ENCODE peak calls at places on chromosomes 7 and 10, in eight cellular contexts. C is transverse colon, S is IMR-90, I is ovary, Q is GM12891, E is right lobe of liver, B is endothelial cell of umbilical vein, P is NB4. T is an unnamed sample.

GRCh38 chr7:27560706-27561235 is 101.9 kb downstream of the HIBADH start:
- DNase-seq in C (no peak), S (peak), I (no peak), Q (no peak), E (no peak), B (no peak), P (no peak), T (no peak)

GRCh38 chr10:49394933-49395740 is 752 bp downstream of the DRGX start:
- DNase-seq in C (no peak), S (no peak), I (no peak), Q (no peak), E (no peak), B (no peak), P (no peak), T (no peak)

GRCh38 chr7:29377718-29378117 is 183.1 kb downstream of the CHN2 start:
- DNase-seq in C (no peak), S (no peak), I (no peak), Q (no peak), E (no peak), B (no peak), P (no peak), T (no peak)

GRCh38 chr10:90111671-90112070 is 410.3 kb downstream of the KIF20B start:
- DNase-seq in C (no peak), S (no peak), I (no peak), Q (no peak), E (no peak), B (no peak), P (no peak), T (no peak)

GRCh38 chr10:34780818-34781380 is 34.2 kb downstream of the PARD3 start:
- DNase-seq in C (no peak), S (peak), I (peak), Q (peak), E (no peak), B (peak), P (peak), T (no peak)

GRCh38 chr10:70324341-70324861 is 40.6 kb upstream of the NPFFR1 start:
- DNase-seq in C (no peak), S (no peak), I (no peak), Q (peak), E (no peak), B (no peak), P (no peak), T (no peak)

GRCh38 chr7:29327455-29327854 is 132.9 kb downstream of the CHN2 start:
- DNase-seq in C (no peak), S (no peak), I (no peak), Q (no peak), E (no peak), B (no peak), P (no peak), T (no peak)

GRCh38 chr7:78673272-78673671 is 780.2 kb downstream of the MAGI2 start:
- DNase-seq in C (no peak), S (no peak), I (no peak), Q (no peak), E (no peak), B (no peak), P (no peak), T (no peak)

GRCh38 chr7:13989944-13990295 is 454 bp upstream of the ETV1 start:
- DNase-seq in C (no peak), S (no peak), I (no peak), Q (no peak), E (no peak), B (no peak), P (no peak), T (no peak)

GRCh38 chr7:142908921-142909870 is 23.7 kb upstream of the TRPV6 start:
- DNase-seq in C (no peak), S (no peak), I (no peak), Q (no peak), E (no peak), B (no peak), P (peak), T (no peak)

GRCh38 chr10:30502266-30503058 is 68.5 kb downstream of the MAP3K8 start:
- DNase-seq in C (peak), S (peak), I (no peak), Q (no peak), E (peak), B (no peak), P (peak), T (no peak)

GRCh38 chr7:83947260-83947659 is 247.3 kb downstream of the SEMA3A start:
- DNase-seq in C (peak), S (no peak), I (no peak), Q (peak), E (no peak), B (no peak), P (peak), T (peak)

DNA sequence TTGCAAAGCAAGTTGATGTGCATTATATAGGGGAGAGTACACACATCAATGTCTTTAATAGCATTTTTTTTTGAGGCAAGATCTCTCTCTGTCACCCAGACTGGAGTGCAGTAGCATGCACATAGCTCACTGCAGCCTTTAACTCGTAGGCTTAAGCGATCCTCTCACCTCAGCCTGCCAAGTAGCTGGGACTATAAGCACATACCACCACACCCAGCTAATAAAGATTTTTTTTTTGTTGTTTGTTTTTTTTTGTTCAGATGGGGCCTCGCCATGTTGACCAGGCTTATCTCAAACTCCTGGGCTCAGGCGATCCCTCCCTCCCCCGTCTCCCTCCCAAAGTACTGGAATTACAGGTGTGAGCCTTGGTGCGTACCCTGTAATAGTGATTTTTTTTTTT is 1.5 kb downstream of the UMAD1 start:
- DNase-seq in C (peak), S (no peak), I (no peak), Q (no peak), E (no peak), B (no peak), P (no peak), T (no peak)
- TF ChIP-seq POLR2A in C (peak), S (no peak), I (no peak), Q (no peak), E (no peak), B (no peak), P (no peak), T (no peak)

DNA sequence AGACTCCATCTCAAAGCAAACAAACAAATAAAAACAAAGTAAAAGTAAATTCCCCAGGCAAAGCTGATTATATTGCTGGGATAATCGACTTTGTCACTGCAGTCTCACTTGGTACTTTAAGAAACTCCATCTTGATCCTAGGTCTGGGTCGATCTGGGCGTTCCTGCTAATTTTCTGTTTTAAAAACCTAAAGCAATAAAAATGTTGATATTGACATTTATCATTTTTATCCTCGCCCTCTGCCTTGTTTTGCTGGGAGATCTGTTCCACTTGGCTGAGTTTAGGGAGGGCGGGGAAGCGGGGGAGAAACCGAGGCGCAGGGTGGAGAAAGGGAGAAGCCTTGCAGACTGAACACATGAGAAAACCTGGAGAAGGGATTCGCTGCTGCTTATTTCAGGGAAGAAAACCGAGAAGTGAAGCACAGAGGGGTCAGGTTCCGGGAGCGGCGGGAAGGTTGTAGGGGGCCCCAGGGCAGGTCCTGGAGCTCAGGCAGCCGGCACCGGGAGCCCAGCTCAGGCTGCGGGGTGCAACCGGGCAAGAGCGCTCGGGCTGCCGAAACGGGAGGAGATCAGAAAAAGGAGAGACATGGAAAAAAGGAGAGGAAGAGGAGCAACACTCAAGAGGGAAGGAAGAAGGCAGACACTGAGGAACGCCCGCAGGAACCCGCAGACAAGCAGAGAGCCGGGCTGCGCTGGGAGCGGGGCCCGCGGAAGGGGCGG is 27.4 kb upstream of the KMT2C start:
- DNase-seq in C (no peak), S (peak), I (peak), Q (no peak), E (no peak), B (no peak), P (no peak), T (peak)
- TF ChIP-seq POLR2A in C (peak), S (no peak), I (peak), Q (no peak), E (peak), B (no peak), P (peak), T (peak)

GRCh38 chr10:87500646-87501048 is 4.0 kb upstream of the MINPP1 start:
- DNase-seq in C (no peak), S (no peak), I (no peak), Q (no peak), E (no peak), B (no peak), P (peak), T (no peak)
- TF ChIP-seq POLR2A in C (no peak), S (no peak), I (no peak), Q (no peak), E (no peak), B (no peak), P (no peak), T (no peak)

GRCh38 chr7:63925626-63926460 is 72.8 kb upstream of the ZNF722 start:
- DNase-seq in C (peak), S (no peak), I (peak), Q (no peak), E (peak), B (no peak), P (peak), T (no peak)
- TF ChIP-seq POLR2A in C (peak), S (no peak), I (no peak), Q (no peak), E (no peak), B (no peak), P (no peak), T (no peak)

GRCh38 chr7:159093351-159093971 is 51.2 kb downstream of the VIPR2 start:
- DNase-seq in C (peak), S (no peak), I (peak), Q (no peak), E (no peak), B (no peak), P (no peak), T (no peak)
- TF ChIP-seq POLR2A in C (no peak), S (no peak), I (no peak), Q (no peak), E (no peak), B (no peak), P (no peak), T (no peak)

DNA sequence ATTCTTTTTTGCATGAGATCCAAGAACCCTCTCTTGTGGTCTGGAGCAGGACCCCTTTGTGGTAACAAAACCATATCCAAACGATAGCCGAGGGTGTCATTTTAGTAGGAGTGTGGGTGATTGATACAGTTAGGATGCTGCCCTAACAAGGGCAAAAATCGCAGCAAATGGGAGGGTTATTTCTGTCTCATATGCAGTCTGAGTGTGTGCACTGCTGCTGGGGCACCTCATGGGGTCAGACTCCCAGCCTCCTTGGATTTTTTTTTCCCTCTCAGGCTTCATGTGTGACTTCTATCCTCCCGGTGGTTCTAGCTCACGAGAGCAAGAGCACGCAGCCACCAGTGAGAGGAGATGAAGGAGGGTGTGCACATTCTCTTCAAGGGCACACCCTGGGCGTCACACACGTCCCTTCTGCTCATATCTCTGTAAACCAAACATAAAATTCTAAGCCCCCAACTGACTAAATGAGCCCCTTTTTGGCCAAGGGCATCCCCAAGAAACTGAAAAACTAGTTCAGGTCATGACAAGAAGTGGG is 28.6 kb upstream of the IL15RA start:
- DNase-seq in C (no peak), S (no peak), I (no peak), Q (no peak), E (no peak), B (no peak), P (no peak), T (no peak)
- TF ChIP-seq POLR2A in C (no peak), S (no peak), I (no peak), Q (no peak), E (no peak), B (no peak), P (no peak), T (no peak)

GRCh38 chr7:95433129-95433528 is 1.7 kb downstream of the PON2 start:
- DNase-seq in C (no peak), S (no peak), I (no peak), Q (no peak), E (no peak), B (no peak), P (no peak), T (no peak)

GRCh38 chr7:95433952-95434351 is 876 bp downstream of the PON2 start:
- DNase-seq in C (no peak), S (no peak), I (no peak), Q (no peak), E (no peak), B (no peak), P (no peak), T (no peak)

GRCh38 chr7:95436407-95436806 is 1.6 kb upstream of the PON2 start:
- DNase-seq in C (no peak), S (no peak), I (no peak), Q (no peak), E (no peak), B (no peak), P (no peak), T (no peak)

GRCh38 chr7:95435422-95435780 is 573 bp upstream of the PON2 start:
- DNase-seq in C (no peak), S (no peak), I (no peak), Q (no peak), E (no peak), B (no peak), P (no peak), T (no peak)

GRCh38 chr7:95434501-95435421 is at the start of gene PON2:
- DNase-seq in C (peak), S (peak), I (peak), Q (peak), E (peak), B (peak), P (peak), T (peak)
- TF ChIP-seq POLR2A in C (peak), S (peak), I (peak), Q (no peak), E (peak), B (peak), P (peak), T (peak)

GRCh38 chr7:148884299-148885022 is 370 bp upstream of the EZH2 start:
- DNase-seq in C (peak), S (peak), I (peak), Q (peak), E (peak), B (peak), P (peak), T (peak)
- TF ChIP-seq POLR2A in C (peak), S (peak), I (peak), Q (no peak), E (peak), B (peak), P (peak), T (peak)

DNA sequence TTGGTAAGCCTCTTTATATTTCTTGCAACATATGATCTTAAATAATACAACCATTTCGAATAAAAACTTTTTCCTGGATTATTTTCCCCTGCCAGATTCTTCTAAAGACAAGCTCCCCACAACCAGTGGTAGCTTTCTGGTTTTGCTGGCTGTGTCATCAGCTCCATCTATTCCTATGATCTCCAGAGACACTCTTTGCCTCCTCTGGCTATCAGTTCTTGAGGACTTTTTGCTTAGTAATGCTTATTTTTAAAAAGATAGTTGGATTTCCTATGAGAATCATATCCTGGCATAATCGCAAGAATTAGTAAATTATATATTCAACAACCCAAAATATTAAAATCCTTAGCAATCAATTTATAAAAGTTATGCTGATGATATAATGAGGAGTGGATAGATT is 103.8 kb upstream of the SLC26A5 start:
- DNase-seq in C (no peak), S (no peak), I (no peak), Q (no peak), E (no peak), B (no peak), P (no peak), T (no peak)
- TF ChIP-seq POLR2A in C (no peak), S (no peak), I (no peak), Q (no peak), E (no peak), B (no peak), P (no peak), T (no peak)

DNA sequence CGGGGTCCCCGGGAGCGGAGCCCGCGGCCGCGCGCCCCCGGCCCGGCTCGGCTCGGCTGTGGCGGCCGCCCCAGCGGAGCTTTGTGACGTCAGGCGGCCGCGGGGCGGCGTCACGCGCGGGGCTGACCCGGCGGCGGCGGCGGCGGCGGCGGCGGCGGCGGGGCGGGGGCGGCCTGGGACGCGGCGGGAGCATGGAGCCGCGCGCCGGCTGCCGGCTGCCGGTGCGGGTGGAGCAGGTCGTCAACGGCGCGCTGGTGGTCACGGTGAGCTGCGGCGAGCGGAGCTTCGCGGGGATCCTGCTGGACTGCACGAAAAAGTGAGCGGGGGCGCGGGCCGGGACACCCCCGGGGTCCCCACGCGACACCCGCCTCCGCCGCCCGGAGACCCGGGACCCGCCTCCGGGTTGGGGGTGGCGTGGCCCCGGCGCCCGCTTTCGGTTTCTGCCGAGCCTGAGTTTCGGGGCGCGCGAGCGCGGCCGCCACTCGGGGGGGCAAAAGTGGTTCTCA is at the start of gene PWWP2B:
- DNase-seq in C (peak), S (peak), I (peak), Q (peak), E (peak), B (no peak), P (peak), T (no peak)
- TF ChIP-seq POLR2A in C (peak), S (no peak), I (no peak), Q (no peak), E (peak), B (no peak), P (no peak), T (peak)